ENCODE peak calls at places on chromosomes 6 and 20, in five cellular contexts. U is GM10248, E is D341Med, C is ACHN, G is neural crest cell. M is an unnamed sample.

GRCh38 chr6:104887350-104887749 is 27.6 kb upstream of the HACE1 start:
- DNase-seq in U (peak; percentile 25), C (peak; percentile 25), G (no peak), E (no peak), M (peak; percentile 13)

GRCh38 chr6:24991748-24992467 is 56.1 kb upstream of the RIPOR2 start:
- DNase-seq in E (peak; percentile 61), G (peak; percentile 36), C (peak; percentile 48), U (peak; percentile 68), M (peak; percentile 64)

GRCh38 chr20:59831024-59831900 is 102.2 kb downstream of the SYCP2 start:
- DNase-seq in G (no peak), E (no peak), C (no peak), U (peak; percentile 39), M (peak; percentile 34)

GRCh38 chr20:34629904-34630303 is 47.0 kb downstream of the PIGU start:
- DNase-seq in U (no peak), E (no peak), C (no peak), G (no peak), M (no peak)

GRCh38 chr6:26161322-26161721 is 74.1 kb downstream of the HFE start:
- DNase-seq in G (no peak), C (no peak), E (no peak), U (no peak), M (no peak)

GRCh38 chr20:57592263-57593092 is 27.7 kb downstream of the ZBP1 start:
- DNase-seq in G (no peak), U (no peak), E (no peak), C (no peak), M (no peak)

GRCh38 chr6:33914519-33915120 is 110.8 kb upstream of the MLN start:
- DNase-seq in U (peak; percentile 69), E (no peak), C (no peak), G (no peak), M (peak; percentile 62)

GRCh38 chr6:88870728-88871330 is 92.6 kb downstream of the RNGTT start:
- DNase-seq in C (peak; percentile 67), G (peak; percentile 43), E (peak; percentile 30), U (peak; percentile 15), M (peak; percentile 24)

GRCh38 chr6:122289721-122290501 is 109.5 kb upstream of the HSF2 start:
- DNase-seq in E (no peak), G (no peak), U (no peak), C (peak; percentile 37), M (no peak)

GRCh38 chr6:125310994-125311649 is 9.4 kb upstream of the HDDC2 start:
- DNase-seq in E (peak; percentile 63), G (peak; percentile 16), U (peak; percentile 36), C (peak; percentile 67), M (peak; percentile 52)

GRCh38 chr6:161676566-161676965 is 402.7 kb upstream of the AGPAT4 start:
- DNase-seq in G (no peak), U (no peak), E (no peak), C (no peak), M (no peak)

GRCh38 chr6:6005467-6006427 is 978 bp downstream of the NRN1 start:
- DNase-seq in C (no peak), G (peak; percentile 7), U (no peak), E (no peak), M (peak; percentile 36)

GRCh38 chr20:56328861-56329260 is 29.9 kb upstream of the FAM210B start:
- DNase-seq in U (no peak), E (no peak), G (peak; percentile 30), C (peak; percentile 30), M (no peak)

GRCh38 chr20:51426879-51427624 is 115.5 kb downstream of the NFATC2 start:
- DNase-seq in E (no peak), G (no peak), U (no peak), C (no peak), M (no peak)

GRCh38 chr20:1711826-1712601 is 54.4 kb upstream of the SIRPG start:
- DNase-seq in U (no peak), G (no peak), E (no peak), C (no peak), M (no peak)

GRCh38 chr6:168217880-168218537 is 101.6 kb downstream of the DACT2 start:
- DNase-seq in E (no peak), G (no peak), U (no peak), C (no peak), M (no peak)

GRCh38 chr6:167524720-167525119 is 199.8 kb downstream of the TTLL2 start:
- DNase-seq in E (no peak), G (no peak), U (no peak), C (no peak), M (no peak)

GRCh38 chr6:56890683-56891429 is 64.1 kb upstream of the BEND6 start:
- DNase-seq in U (peak; percentile 76), G (no peak), C (peak; percentile 74), E (no peak), M (peak; percentile 86)

GRCh38 chr6:33610057-33610456 is 11.1 kb upstream of the ITPR3 start:
- DNase-seq in G (no peak), E (no peak), U (no peak), C (peak; percentile 82), M (no peak)

GRCh38 chr6:41718828-41719227 is 16.6 kb downstream of the TFEB start:
- DNase-seq in U (no peak), C (no peak), G (no peak), E (no peak), M (no peak)

GRCh38 chr6:31836676-31837611 is 9.4 kb downstream of the HSPA1B start:
- DNase-seq in E (no peak), C (no peak), G (no peak), U (no peak), M (no peak)

GRCh38 chr6:133041020-133041419 is 200.1 kb upstream of the EYA4 start:
- DNase-seq in G (no peak), U (no peak), E (no peak), C (no peak), M (no peak)